ENCODE peak calls at places on chromosome 16, in five cellular contexts. One of them, this sample, is unnamed.

GRCh38 chr16:88482630-88483391 is 29.7 kb downstream of the ZFPM1 start:
- DNase-seq in fibroblast of mammary gland: no peak
- DNase-seq in epithelial cell of esophagus: no peak
- DNase-seq in AG09319: no peak
- DNase-seq in mammary epithelial cell: no peak
- DNase-seq in this sample: no peak

GRCh38 chr16:85870159-85870558 is 28.8 kb upstream of the IRF8 start:
- DNase-seq in fibroblast of mammary gland: no peak
- DNase-seq in epithelial cell of esophagus: no peak
- DNase-seq in AG09319: no peak
- DNase-seq in mammary epithelial cell: no peak
- DNase-seq in this sample: no peak

GRCh38 chr16:12095275-12096161 is 119.0 kb downstream of the SNX29 start:
- DNase-seq in fibroblast of mammary gland: peak
- DNase-seq in epithelial cell of esophagus: peak
- DNase-seq in AG09319: no peak
- DNase-seq in mammary epithelial cell: peak
- DNase-seq in this sample: no peak

GRCh38 chr16:76976756-76977155 is 214.2 kb upstream of the MON1B start:
- DNase-seq in fibroblast of mammary gland: no peak
- DNase-seq in epithelial cell of esophagus: no peak
- DNase-seq in AG09319: no peak
- DNase-seq in mammary epithelial cell: no peak
- DNase-seq in this sample: no peak

GRCh38 chr16:14302399-14303181 is 231.5 kb downstream of the MRTFB start:
- DNase-seq in fibroblast of mammary gland: no peak
- DNase-seq in epithelial cell of esophagus: no peak
- DNase-seq in AG09319: no peak
- DNase-seq in mammary epithelial cell: peak
- DNase-seq in this sample: no peak

GRCh38 chr16:62066747-62067146 is 30.5 kb upstream of the CDH8 start:
- DNase-seq in fibroblast of mammary gland: no peak
- DNase-seq in epithelial cell of esophagus: no peak
- DNase-seq in AG09319: no peak
- DNase-seq in mammary epithelial cell: no peak
- DNase-seq in this sample: no peak

GRCh38 chr16:56851671-56852400 is 13.2 kb upstream of the SLC12A3 start:
- DNase-seq in fibroblast of mammary gland: peak
- DNase-seq in epithelial cell of esophagus: no peak
- DNase-seq in AG09319: no peak
- DNase-seq in mammary epithelial cell: no peak
- DNase-seq in this sample: no peak

GRCh38 chr16:21075252-21075651 is 75.4 kb downstream of the DNAH3 start:
- DNase-seq in fibroblast of mammary gland: peak
- DNase-seq in epithelial cell of esophagus: no peak
- DNase-seq in AG09319: no peak
- DNase-seq in mammary epithelial cell: no peak
- DNase-seq in this sample: no peak

GRCh38 chr16:16141784-16142396 is 81.4 kb downstream of the ABCC6 start:
- DNase-seq in fibroblast of mammary gland: no peak
- DNase-seq in epithelial cell of esophagus: no peak
- DNase-seq in AG09319: no peak
- DNase-seq in mammary epithelial cell: no peak
- DNase-seq in this sample: no peak

GRCh38 chr16:27767971-27768591 is 218.1 kb downstream of the KATNIP start:
- DNase-seq in fibroblast of mammary gland: no peak
- DNase-seq in epithelial cell of esophagus: no peak
- DNase-seq in AG09319: no peak
- DNase-seq in mammary epithelial cell: no peak
- DNase-seq in this sample: no peak

GRCh38 chr16:19305443-19305842 is 19.9 kb downstream of the CLEC19A start:
- DNase-seq in fibroblast of mammary gland: no peak
- DNase-seq in epithelial cell of esophagus: no peak
- DNase-seq in AG09319: no peak
- DNase-seq in mammary epithelial cell: no peak
- DNase-seq in this sample: no peak

DNA sequence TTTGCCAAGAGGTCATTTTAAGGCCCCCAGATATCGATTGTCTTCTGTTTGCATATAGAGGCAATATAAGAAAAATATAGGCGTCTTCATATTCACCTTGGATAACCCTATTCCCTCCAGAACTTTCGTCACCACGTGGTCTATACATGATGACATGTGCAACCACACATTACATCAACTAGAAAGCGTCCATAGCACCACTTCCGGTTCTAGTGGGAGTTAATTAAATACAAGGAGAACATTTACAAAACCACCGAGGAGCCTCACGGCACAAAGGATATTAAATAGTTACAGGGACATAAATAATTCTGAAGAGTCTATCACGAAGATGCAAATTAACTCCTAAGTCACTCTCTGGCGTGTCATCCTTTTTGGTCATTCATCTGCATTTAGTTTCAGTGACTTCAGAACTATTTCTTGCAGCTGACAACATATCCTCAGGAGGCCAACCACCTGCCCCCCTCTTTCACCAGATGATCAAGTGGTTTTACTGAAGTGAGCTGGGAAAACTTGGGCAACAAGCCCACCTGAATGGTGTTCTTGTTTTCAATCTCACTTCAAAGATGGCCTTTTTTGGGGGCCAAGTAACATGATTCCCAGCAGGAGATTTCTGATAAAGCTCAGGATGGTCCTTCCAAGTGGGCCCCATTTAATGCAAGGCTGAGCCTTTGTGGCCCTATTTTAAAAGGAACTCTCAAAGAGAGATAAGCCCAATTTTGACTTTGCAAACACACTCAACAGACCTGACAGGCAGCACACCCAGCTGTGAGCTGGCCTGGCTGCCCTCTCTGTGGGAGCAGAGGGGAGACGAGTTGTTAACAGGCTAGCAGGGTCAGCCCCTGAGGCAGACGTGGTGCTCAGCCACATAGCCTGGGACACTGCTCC is 15.3 kb downstream of the CMTM3 start:
- DNase-seq in fibroblast of mammary gland: peak
- DNase-seq in epithelial cell of esophagus: peak
- DNase-seq in AG09319: no peak
- DNase-seq in mammary epithelial cell: peak
- DNase-seq in this sample: no peak
- TF ChIP-seq CTCF in fibroblast of mammary gland: no peak
- TF ChIP-seq CTCF in epithelial cell of esophagus: no peak
- TF ChIP-seq CTCF in AG09319: no peak
- TF ChIP-seq CTCF in mammary epithelial cell: no peak
- TF ChIP-seq CTCF in this sample: no peak

GRCh38 chr16:65754799-65755691 is 611.4 kb upstream of the CDH5 start:
- DNase-seq in fibroblast of mammary gland: peak
- DNase-seq in epithelial cell of esophagus: no peak
- DNase-seq in AG09319: peak
- DNase-seq in mammary epithelial cell: no peak
- DNase-seq in this sample: no peak

GRCh38 chr16:65757064-65757463 is 609.4 kb upstream of the CDH5 start:
- DNase-seq in fibroblast of mammary gland: no peak
- DNase-seq in epithelial cell of esophagus: no peak
- DNase-seq in AG09319: no peak
- DNase-seq in mammary epithelial cell: no peak
- DNase-seq in this sample: no peak

GRCh38 chr16:65760874-65761273 is 605.6 kb upstream of the CDH5 start:
- DNase-seq in fibroblast of mammary gland: no peak
- DNase-seq in epithelial cell of esophagus: no peak
- DNase-seq in AG09319: no peak
- DNase-seq in mammary epithelial cell: no peak
- DNase-seq in this sample: no peak

GRCh38 chr16:65756163-65756562 is 610.3 kb upstream of the CDH5 start:
- DNase-seq in fibroblast of mammary gland: no peak
- DNase-seq in epithelial cell of esophagus: no peak
- DNase-seq in AG09319: no peak
- DNase-seq in mammary epithelial cell: no peak
- DNase-seq in this sample: no peak

DNA sequence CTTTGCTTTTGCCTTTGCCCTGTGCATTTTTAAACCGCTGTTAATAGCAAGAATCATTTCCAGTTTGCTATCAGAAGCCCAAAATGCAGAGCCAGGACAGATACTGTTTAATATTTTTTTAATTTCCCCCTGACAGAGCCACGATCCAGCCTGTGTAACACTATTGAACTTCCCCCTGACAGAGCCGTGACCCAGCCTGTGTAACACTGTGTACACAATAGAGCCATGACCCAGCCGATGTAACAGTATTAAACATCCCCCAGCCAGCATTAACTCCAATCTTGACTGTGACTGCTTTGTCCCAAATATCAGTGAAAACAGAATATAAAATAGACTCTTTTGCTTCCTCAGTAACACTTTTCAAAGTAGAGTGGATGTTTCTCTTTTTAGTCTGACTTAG is 607.9 kb upstream of the CDH5 start:
- DNase-seq in fibroblast of mammary gland: no peak
- DNase-seq in epithelial cell of esophagus: no peak
- DNase-seq in AG09319: no peak
- DNase-seq in mammary epithelial cell: no peak
- DNase-seq in this sample: no peak
- TF ChIP-seq CTCF in fibroblast of mammary gland: no peak
- TF ChIP-seq CTCF in epithelial cell of esophagus: no peak
- TF ChIP-seq CTCF in AG09319: no peak
- TF ChIP-seq CTCF in mammary epithelial cell: no peak
- TF ChIP-seq CTCF in this sample: no peak

GRCh38 chr16:84086357-84086756 is 30.4 kb downstream of the MBTPS1 start:
- DNase-seq in fibroblast of mammary gland: no peak
- DNase-seq in epithelial cell of esophagus: no peak
- DNase-seq in AG09319: no peak
- DNase-seq in mammary epithelial cell: no peak
- DNase-seq in this sample: no peak

GRCh38 chr16:84087461-84088151 is 29.1 kb downstream of the MBTPS1 start:
- DNase-seq in fibroblast of mammary gland: no peak
- DNase-seq in epithelial cell of esophagus: no peak
- DNase-seq in AG09319: no peak
- DNase-seq in mammary epithelial cell: no peak
- DNase-seq in this sample: no peak

GRCh38 chr16:84086996-84087395 is 29.7 kb downstream of the MBTPS1 start:
- DNase-seq in fibroblast of mammary gland: no peak
- DNase-seq in epithelial cell of esophagus: no peak
- DNase-seq in AG09319: no peak
- DNase-seq in mammary epithelial cell: no peak
- DNase-seq in this sample: no peak

GRCh38 chr16:84090212-84090611 is 26.5 kb downstream of the MBTPS1 start:
- DNase-seq in fibroblast of mammary gland: no peak
- DNase-seq in epithelial cell of esophagus: no peak
- DNase-seq in AG09319: no peak
- DNase-seq in mammary epithelial cell: no peak
- DNase-seq in this sample: no peak

GRCh38 chr16:84088695-84089395 is 27.9 kb downstream of the MBTPS1 start:
- DNase-seq in fibroblast of mammary gland: no peak
- DNase-seq in epithelial cell of esophagus: peak
- DNase-seq in AG09319: no peak
- DNase-seq in mammary epithelial cell: no peak
- DNase-seq in this sample: no peak
- TF ChIP-seq CTCF in fibroblast of mammary gland: no peak
- TF ChIP-seq CTCF in epithelial cell of esophagus: peak
- TF ChIP-seq CTCF in AG09319: no peak
- TF ChIP-seq CTCF in mammary epithelial cell: no peak
- TF ChIP-seq CTCF in this sample: no peak

GRCh38 chr16:5054876-5055865 is 10.6 kb downstream of the C16orf89 start:
- DNase-seq in fibroblast of mammary gland: no peak
- DNase-seq in epithelial cell of esophagus: no peak
- DNase-seq in AG09319: no peak
- DNase-seq in mammary epithelial cell: no peak
- DNase-seq in this sample: no peak

GRCh38 chr16:5059386-5060072 is 6.2 kb downstream of the C16orf89 start:
- DNase-seq in fibroblast of mammary gland: no peak
- DNase-seq in epithelial cell of esophagus: no peak
- DNase-seq in AG09319: no peak
- DNase-seq in mammary epithelial cell: no peak
- DNase-seq in this sample: peak

GRCh38 chr16:5056347-5056746 is 9.4 kb downstream of the C16orf89 start:
- DNase-seq in fibroblast of mammary gland: peak
- DNase-seq in epithelial cell of esophagus: peak
- DNase-seq in AG09319: no peak
- DNase-seq in mammary epithelial cell: no peak
- DNase-seq in this sample: no peak

GRCh38 chr16:5060073-5060641 is 5.6 kb downstream of the C16orf89 start:
- DNase-seq in fibroblast of mammary gland: no peak
- DNase-seq in epithelial cell of esophagus: no peak
- DNase-seq in AG09319: no peak
- DNase-seq in mammary epithelial cell: no peak
- DNase-seq in this sample: peak

DNA sequence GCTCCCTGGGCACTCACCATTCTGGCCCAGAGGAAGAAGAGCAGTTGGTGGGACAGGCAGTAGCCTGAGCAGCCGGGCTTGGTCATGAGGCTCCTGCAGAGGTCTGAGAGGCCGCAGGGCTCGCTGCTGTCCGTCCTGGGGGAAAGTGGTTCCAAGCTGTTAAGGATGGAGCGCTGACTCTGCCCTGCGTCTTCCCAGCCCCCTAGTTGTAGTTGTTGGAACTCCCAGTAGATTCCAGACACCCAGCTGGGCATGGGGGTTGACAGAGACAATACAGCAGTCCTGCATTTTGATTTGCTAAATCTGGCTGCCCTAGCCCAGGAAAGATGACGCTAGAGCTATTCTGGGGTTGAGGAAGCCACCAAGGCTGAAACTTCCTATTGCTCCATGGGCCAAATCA is 7.3 kb downstream of the C16orf89 start:
- DNase-seq in fibroblast of mammary gland: no peak
- DNase-seq in epithelial cell of esophagus: no peak
- DNase-seq in AG09319: no peak
- DNase-seq in mammary epithelial cell: no peak
- DNase-seq in this sample: peak
- TF ChIP-seq CTCF in fibroblast of mammary gland: no peak
- TF ChIP-seq CTCF in epithelial cell of esophagus: no peak
- TF ChIP-seq CTCF in AG09319: no peak
- TF ChIP-seq CTCF in mammary epithelial cell: no peak
- TF ChIP-seq CTCF in this sample: no peak

DNA sequence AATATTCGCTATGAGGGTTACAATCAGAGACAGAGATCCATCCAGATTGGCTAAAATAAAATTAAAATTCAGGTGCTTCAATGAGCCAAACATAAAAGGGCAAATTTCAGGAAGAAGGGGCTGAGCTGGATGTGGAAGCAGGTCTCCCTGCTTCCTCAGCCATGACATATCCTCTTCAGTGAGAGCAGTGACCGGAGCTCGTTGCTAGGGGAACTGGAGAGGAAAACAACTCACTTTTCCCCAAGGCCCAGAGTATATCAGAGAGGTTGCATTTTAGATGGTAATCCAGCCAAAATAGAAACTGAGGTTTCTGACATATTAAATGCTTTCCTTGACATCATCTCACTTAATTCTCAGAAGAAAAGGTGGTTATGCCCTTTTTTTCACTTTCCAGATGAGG is 503.5 kb downstream of the HS3ST4 start:
- DNase-seq in fibroblast of mammary gland: no peak
- DNase-seq in epithelial cell of esophagus: no peak
- DNase-seq in AG09319: no peak
- DNase-seq in mammary epithelial cell: no peak
- DNase-seq in this sample: no peak
- TF ChIP-seq CTCF in fibroblast of mammary gland: no peak
- TF ChIP-seq CTCF in epithelial cell of esophagus: no peak
- TF ChIP-seq CTCF in AG09319: no peak
- TF ChIP-seq CTCF in mammary epithelial cell: no peak
- TF ChIP-seq CTCF in this sample: no peak

DNA sequence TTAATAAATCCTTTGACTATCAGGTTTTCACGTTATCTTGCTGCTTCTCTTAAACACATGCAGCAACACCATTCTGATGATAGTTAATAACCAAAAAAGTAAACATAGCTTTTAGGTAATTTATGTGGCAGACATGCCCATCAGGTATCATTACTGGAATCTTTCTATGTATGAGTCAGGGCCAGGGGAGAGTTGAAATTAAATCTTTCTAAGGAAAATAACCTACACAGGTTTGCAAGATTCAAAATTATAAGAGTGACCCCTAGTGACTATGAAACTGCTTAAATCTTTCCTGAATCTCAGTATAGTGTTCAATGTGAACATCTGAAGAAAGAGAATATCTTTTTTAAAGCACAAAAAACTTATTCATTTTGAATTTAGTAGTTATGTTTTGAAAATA is 666.6 kb downstream of the CDH11 start:
- DNase-seq in fibroblast of mammary gland: peak
- DNase-seq in epithelial cell of esophagus: peak
- DNase-seq in AG09319: no peak
- DNase-seq in mammary epithelial cell: no peak
- DNase-seq in this sample: no peak
- TF ChIP-seq CTCF in fibroblast of mammary gland: peak
- TF ChIP-seq CTCF in epithelial cell of esophagus: no peak
- TF ChIP-seq CTCF in AG09319: peak
- TF ChIP-seq CTCF in mammary epithelial cell: peak
- TF ChIP-seq CTCF in this sample: no peak

This sample was measured in CD14-positive monocyte.